ENCODE peak calls at places on chromosomes 1 and 21, in five cellular contexts. N is iPS-NIHi11, G is T-cell, X is fibroblast of pulmonary artery, T is activated T-cell treated with anti-CD3 and anti-CD28 coated beads for 1 hour. J is an unnamed sample.

GRCh38 chr1:192575499-192576189 is at the start of gene RGS1:
- DNase-seq in N (no peak), G (peak), X (no peak), T (peak), J (peak)

GRCh38 chr21:33892853-33893252 is 22.8 kb downstream of the ATP5PO start:
- DNase-seq in N (peak), G (no peak), X (no peak), T (no peak), J (no peak)

GRCh38 chr1:201731142-201731541 is 97.8 kb upstream of the IPO9 start:
- DNase-seq in N (no peak), G (no peak), X (no peak), T (no peak), J (no peak)

GRCh38 chr1:236066828-236067386 is 2.0 kb upstream of the NID1 start:
- DNase-seq in N (no peak), G (peak), X (no peak), T (peak), J (peak)

GRCh38 chr1:117416546-117417117 is 49.4 kb downstream of the MAN1A2 start:
- DNase-seq in N (peak), G (no peak), X (no peak), T (no peak), J (no peak)

GRCh38 chr1:65423884-65424655 is 3.6 kb downstream of the LEPR start:
- DNase-seq in N (no peak), G (no peak), X (peak), T (no peak), J (no peak)

GRCh38 chr1:231971397-231972233 is 345.0 kb downstream of the DISC1 start:
- DNase-seq in N (no peak), G (no peak), X (peak), T (no peak), J (no peak)

GRCh38 chr1:165840419-165840818 is 13.0 kb downstream of the UCK2 start:
- DNase-seq in N (no peak), G (no peak), X (no peak), T (no peak), J (no peak)

GRCh38 chr1:26277261-26277661 is 2.6 kb upstream of the SH3BGRL3 start:
- DNase-seq in N (no peak), G (no peak), X (no peak), T (no peak), J (no peak)

GRCh38 chr1:236575523-236575922 is 28.8 kb downstream of the HEATR1 start:
- DNase-seq in N (no peak), G (no peak), X (peak), T (no peak), J (no peak)

GRCh38 chr1:40926441-40926840 is 53.1 kb upstream of the CTPS1 start:
- DNase-seq in N (no peak), G (no peak), X (no peak), T (no peak), J (no peak)

GRCh38 chr1:10561497-10561896 is 86.7 kb downstream of the PEX14 start:
- DNase-seq in N (no peak), G (no peak), X (peak), T (no peak), J (no peak)

GRCh38 chr1:233440952-233441401 is 113.5 kb downstream of the MAP3K21 start:
- DNase-seq in N (peak), G (no peak), X (peak), T (no peak), J (no peak)

GRCh38 chr1:165381745-165382530 is 25.4 kb upstream of the LMX1A start:
- DNase-seq in N (no peak), G (no peak), X (no peak), T (no peak), J (no peak)

GRCh38 chr21:43211085-43212071 is 42.6 kb downstream of the CRYAA start:
- DNase-seq in N (peak), G (no peak), X (peak), T (no peak), J (peak)

GRCh38 chr1:48556161-48556850 is 84.3 kb upstream of the SPATA6 start:
- DNase-seq in N (no peak), G (no peak), X (peak), T (no peak), J (no peak)

GRCh38 chr1:232473319-232473718 is 156.6 kb downstream of the SIPA1L2 start:
- DNase-seq in N (peak), G (no peak), X (peak), T (no peak), J (no peak)

GRCh38 chr1:3457910-3458621 is 3.6 kb downstream of the ARHGEF16 start:
- DNase-seq in N (no peak), G (no peak), X (no peak), T (no peak), J (no peak)

GRCh38 chr1:162856260-162856659 is 4.7 kb downstream of the CCDC190 start:
- DNase-seq in N (no peak), G (no peak), X (peak), T (no peak), J (no peak)

GRCh38 chr1:204571631-204572030 is 55.4 kb downstream of the MDM4 start:
- DNase-seq in N (no peak), G (no peak), X (no peak), T (no peak), J (no peak)

GRCh38 chr1:178055779-178056471 is 38.0 kb upstream of the RASAL2 start:
- DNase-seq in N (no peak), G (no peak), X (no peak), T (no peak), J (peak)

GRCh38 chr1:226982451-226983177 is 42.5 kb downstream of the COQ8A start:
- DNase-seq in N (no peak), G (no peak), X (no peak), T (no peak), J (no peak)

GRCh38 chr1:7650801-7651200 is 120.3 kb upstream of the VAMP3 start:
- DNase-seq in N (no peak), G (no peak), X (no peak), T (no peak), J (peak)

GRCh38 chr21:42427809-42428419 is 24.2 kb downstream of the UBASH3A start:
- DNase-seq in N (no peak), G (no peak), X (no peak), T (no peak), J (no peak)

GRCh38 chr1:171438441-171438840 is 46.9 kb upstream of the PRRC2C start:
- DNase-seq in N (no peak), G (no peak), X (peak), T (no peak), J (no peak)

GRCh38 chr1:7290971-7291970 is 479.8 kb upstream of the VAMP3 start:
- DNase-seq in N (no peak), G (no peak), X (peak), T (no peak), J (no peak)

GRCh38 chr1:85555867-85556577 is 24.5 kb upstream of the CCN1 start:
- DNase-seq in N (no peak), G (no peak), X (no peak), T (no peak), J (no peak)

GRCh38 chr1:52325782-52326181 is 40.2 kb downstream of the CC2D1B start:
- DNase-seq in N (no peak), G (no peak), X (no peak), T (no peak), J (no peak)

GRCh38 chr1:88001460-88001859 is 672.8 kb downstream of the LMO4 start:
- DNase-seq in N (no peak), G (no peak), X (peak), T (no peak), J (no peak)

GRCh38 chr1:56496861-56497772 is 82.2 kb downstream of the PLPP3 start:
- DNase-seq in N (no peak), G (no peak), X (no peak), T (no peak), J (no peak)

GRCh38 chr1:156198831-156199349 is 5.0 kb downstream of the SLC25A44 start:
- DNase-seq in N (no peak), G (no peak), X (no peak), T (no peak), J (no peak)

GRCh38 chr1:176811896-176812295 is 348.9 kb downstream of the PAPPA2 start:
- DNase-seq in N (no peak), G (no peak), X (no peak), T (no peak), J (no peak)

J was measured in upper lobe of right lung.